ENCODE peak calls at places on chromosome 11, in seven cellular contexts. One of them, this sample, is unnamed.

GRCh38 chr11:14538271-14538925 is 18.2 kb upstream of the PSMA1 start:
- DNase-seq in epithelial cell of esophagus: no peak
- DNase-seq in chondrocyte: no peak
- DNase-seq in kidney: no peak
- DNase-seq in A549: no peak
- DNase-seq in AG10803: peak
- DNase-seq in prostate gland: no peak
- DNase-seq in this sample: no peak

GRCh38 chr11:125175896-125176575 is 11.5 kb downstream of the PKNOX2 start:
- DNase-seq in prostate gland: no peak
- DNase-seq in AG10803: no peak
- DNase-seq in chondrocyte: no peak
- DNase-seq in kidney: no peak
- DNase-seq in A549: no peak
- DNase-seq in epithelial cell of esophagus: no peak
- DNase-seq in this sample: no peak

GRCh38 chr11:91314521-91314920 is 910.1 kb upstream of the FAT3 start:
- DNase-seq in A549: no peak
- DNase-seq in prostate gland: no peak
- DNase-seq in kidney: no peak
- DNase-seq in epithelial cell of esophagus: no peak
- DNase-seq in AG10803: no peak
- DNase-seq in chondrocyte: no peak
- DNase-seq in this sample: no peak

GRCh38 chr11:66868726-66869291 is 11.9 kb downstream of the LRFN4 start:
- DNase-seq in A549: peak
- DNase-seq in epithelial cell of esophagus: peak
- DNase-seq in prostate gland: no peak
- DNase-seq in kidney: peak
- DNase-seq in AG10803: no peak
- DNase-seq in chondrocyte: no peak
- DNase-seq in this sample: no peak

GRCh38 chr11:125062931-125063428 is at the start of gene SLC37A2:
- DNase-seq in A549: peak
- DNase-seq in AG10803: peak
- DNase-seq in chondrocyte: no peak
- DNase-seq in prostate gland: peak
- DNase-seq in kidney: peak
- DNase-seq in epithelial cell of esophagus: peak
- DNase-seq in this sample: no peak

GRCh38 chr11:45614196-45614828 is 51.1 kb downstream of the CHST1 start:
- DNase-seq in prostate gland: no peak
- DNase-seq in chondrocyte: no peak
- DNase-seq in epithelial cell of esophagus: no peak
- DNase-seq in A549: no peak
- DNase-seq in kidney: no peak
- DNase-seq in AG10803: no peak
- DNase-seq in this sample: no peak

GRCh38 chr11:37689951-37690350 is 1091.9 kb upstream of the RAG2 start:
- DNase-seq in A549: no peak
- DNase-seq in AG10803: no peak
- DNase-seq in prostate gland: no peak
- DNase-seq in epithelial cell of esophagus: no peak
- DNase-seq in chondrocyte: no peak
- DNase-seq in kidney: no peak
- DNase-seq in this sample: no peak

GRCh38 chr11:112884012-112884767 is 77.0 kb upstream of the NCAM1 start:
- DNase-seq in epithelial cell of esophagus: no peak
- DNase-seq in A549: no peak
- DNase-seq in chondrocyte: no peak
- DNase-seq in AG10803: peak
- DNase-seq in kidney: no peak
- DNase-seq in prostate gland: no peak
- DNase-seq in this sample: no peak

GRCh38 chr11:65487467-65488272 is 11.2 kb upstream of the MALAT1 start:
- DNase-seq in prostate gland: peak
- DNase-seq in A549: peak
- DNase-seq in chondrocyte: peak
- DNase-seq in kidney: peak
- DNase-seq in epithelial cell of esophagus: peak
- DNase-seq in AG10803: peak
- DNase-seq in this sample: peak

GRCh38 chr11:72712168-72712721 is 38.0 kb upstream of the PDE2A start:
- DNase-seq in AG10803: no peak
- DNase-seq in chondrocyte: no peak
- DNase-seq in kidney: peak
- DNase-seq in epithelial cell of esophagus: no peak
- DNase-seq in A549: no peak
- DNase-seq in prostate gland: no peak
- DNase-seq in this sample: no peak

GRCh38 chr11:894575-895201 is 15.9 kb downstream of the CHID1 start:
- DNase-seq in kidney: no peak
- DNase-seq in chondrocyte: no peak
- DNase-seq in A549: no peak
- DNase-seq in prostate gland: no peak
- DNase-seq in epithelial cell of esophagus: no peak
- DNase-seq in AG10803: no peak
- DNase-seq in this sample: no peak
- TF ChIP-seq CTCF in kidney: no peak
- TF ChIP-seq CTCF in chondrocyte: no peak
- TF ChIP-seq CTCF in A549: no peak
- TF ChIP-seq CTCF in prostate gland: no peak
- TF ChIP-seq CTCF in epithelial cell of esophagus: no peak
- TF ChIP-seq CTCF in AG10803: no peak
- TF ChIP-seq CTCF in this sample: no peak

GRCh38 chr11:11620966-11621880 is 582 bp downstream of the GALNT18 start:
- DNase-seq in A549: peak
- DNase-seq in epithelial cell of esophagus: peak
- DNase-seq in prostate gland: peak
- DNase-seq in kidney: peak
- DNase-seq in AG10803: peak
- DNase-seq in chondrocyte: no peak
- DNase-seq in this sample: no peak
- TF ChIP-seq CTCF in A549: peak
- TF ChIP-seq CTCF in epithelial cell of esophagus: no peak
- TF ChIP-seq CTCF in prostate gland: no peak
- TF ChIP-seq CTCF in kidney: peak
- TF ChIP-seq CTCF in AG10803: no peak
- TF ChIP-seq CTCF in chondrocyte: peak
- TF ChIP-seq CTCF in this sample: no peak

GRCh38 chr11:126744699-126745098 is 255.9 kb downstream of the KIRREL3 start:
- DNase-seq in AG10803: no peak
- DNase-seq in epithelial cell of esophagus: no peak
- DNase-seq in prostate gland: no peak
- DNase-seq in kidney: no peak
- DNase-seq in A549: no peak
- DNase-seq in chondrocyte: no peak
- DNase-seq in this sample: no peak
- TF ChIP-seq CTCF in AG10803: no peak
- TF ChIP-seq CTCF in epithelial cell of esophagus: no peak
- TF ChIP-seq CTCF in prostate gland: no peak
- TF ChIP-seq CTCF in kidney: no peak
- TF ChIP-seq CTCF in A549: no peak
- TF ChIP-seq CTCF in chondrocyte: no peak
- TF ChIP-seq CTCF in this sample: no peak

GRCh38 chr11:1917523-1918435 is 1.7 kb upstream of the TNNT3 start:
- DNase-seq in chondrocyte: peak
- DNase-seq in AG10803: no peak
- DNase-seq in epithelial cell of esophagus: no peak
- DNase-seq in A549: no peak
- DNase-seq in kidney: no peak
- DNase-seq in prostate gland: no peak
- DNase-seq in this sample: no peak
- TF ChIP-seq CTCF in chondrocyte: peak
- TF ChIP-seq CTCF in AG10803: peak
- TF ChIP-seq CTCF in epithelial cell of esophagus: peak
- TF ChIP-seq CTCF in A549: no peak
- TF ChIP-seq CTCF in kidney: peak
- TF ChIP-seq CTCF in prostate gland: no peak
- TF ChIP-seq CTCF in this sample: peak